ENCODE peak calls at places on chromosome 3, in five cellular contexts. One of them, this sample, is unnamed.

GRCh38 chr3:134366928-134367352 is 7.3 kb downstream of the AMOTL2 start:
- DNase-seq in sigmoid colon: peak
- DNase-seq in tibial nerve: no peak
- DNase-seq in HepG2: peak
- DNase-seq in ovary: no peak
- DNase-seq in this sample: peak

GRCh38 chr3:168047190-168047795 is 48.4 kb downstream of the GOLIM4 start:
- DNase-seq in ovary: no peak
- DNase-seq in tibial nerve: peak
- DNase-seq in HepG2: peak
- DNase-seq in sigmoid colon: no peak
- DNase-seq in this sample: no peak

GRCh38 chr3:30501526-30501925 is 104.9 kb upstream of the TGFBR2 start:
- DNase-seq in sigmoid colon: no peak
- DNase-seq in ovary: no peak
- DNase-seq in tibial nerve: no peak
- DNase-seq in HepG2: no peak
- DNase-seq in this sample: no peak

GRCh38 chr3:12471228-12471627 is 13.1 kb upstream of the TSEN2 start:
- DNase-seq in ovary: no peak
- DNase-seq in tibial nerve: no peak
- DNase-seq in HepG2: peak
- DNase-seq in sigmoid colon: no peak
- DNase-seq in this sample: no peak

GRCh38 chr3:120908030-120908802 is at the start of gene STXBP5L:
- DNase-seq in sigmoid colon: peak
- DNase-seq in HepG2: peak
- DNase-seq in ovary: peak
- DNase-seq in tibial nerve: no peak
- DNase-seq in this sample: peak

GRCh38 chr3:84141571-84141970 is 817.2 kb upstream of the CADM2 start:
- DNase-seq in sigmoid colon: no peak
- DNase-seq in HepG2: no peak
- DNase-seq in ovary: no peak
- DNase-seq in tibial nerve: no peak
- DNase-seq in this sample: no peak

GRCh38 chr3:119018690-119019463 is 15.8 kb downstream of the IGSF11 start:
- DNase-seq in sigmoid colon: no peak
- DNase-seq in tibial nerve: no peak
- DNase-seq in HepG2: no peak
- DNase-seq in ovary: no peak
- DNase-seq in this sample: no peak

GRCh38 chr3:51943451-51944391 is 1.6 kb downstream of the PARP3 start:
- DNase-seq in tibial nerve: no peak
- DNase-seq in sigmoid colon: peak
- DNase-seq in ovary: peak
- DNase-seq in HepG2: no peak
- DNase-seq in this sample: no peak

GRCh38 chr3:105108823-105109222 is 257.9 kb upstream of the ALCAM start:
- DNase-seq in HepG2: no peak
- DNase-seq in tibial nerve: no peak
- DNase-seq in ovary: no peak
- DNase-seq in sigmoid colon: no peak
- DNase-seq in this sample: no peak

GRCh38 chr3:179452166-179452544 is 885 bp upstream of the GNB4 start:
- DNase-seq in HepG2: no peak
- DNase-seq in tibial nerve: no peak
- DNase-seq in ovary: no peak
- DNase-seq in sigmoid colon: no peak
- DNase-seq in this sample: no peak

GRCh38 chr3:18586076-18586475 is 160.9 kb upstream of the SATB1 start:
- DNase-seq in tibial nerve: no peak
- DNase-seq in HepG2: no peak
- DNase-seq in sigmoid colon: no peak
- DNase-seq in ovary: no peak
- DNase-seq in this sample: no peak

GRCh38 chr3:172103724-172104123 is 64.3 kb downstream of the FNDC3B start:
- DNase-seq in tibial nerve: no peak
- DNase-seq in sigmoid colon: no peak
- DNase-seq in ovary: no peak
- DNase-seq in HepG2: no peak
- DNase-seq in this sample: no peak

GRCh38 chr3:59106085-59106629 is 56.3 kb upstream of the CFAP20DC start:
- DNase-seq in sigmoid colon: no peak
- DNase-seq in tibial nerve: no peak
- DNase-seq in HepG2: peak
- DNase-seq in ovary: no peak
- DNase-seq in this sample: no peak

GRCh38 chr3:53800041-53800440 is 46.2 kb downstream of the CHDH start:
- DNase-seq in HepG2: no peak
- DNase-seq in tibial nerve: no peak
- DNase-seq in sigmoid colon: no peak
- DNase-seq in ovary: no peak
- DNase-seq in this sample: no peak

GRCh38 chr3:156787926-156788663 is 38.1 kb upstream of the LEKR1 start:
- DNase-seq in ovary: no peak
- DNase-seq in sigmoid colon: no peak
- DNase-seq in tibial nerve: no peak
- DNase-seq in HepG2: no peak
- DNase-seq in this sample: no peak

GRCh38 chr3:64179860-64180259 is 45.4 kb downstream of the PRICKLE2 start:
- DNase-seq in HepG2: no peak
- DNase-seq in tibial nerve: no peak
- DNase-seq in sigmoid colon: no peak
- DNase-seq in ovary: no peak
- DNase-seq in this sample: no peak

GRCh38 chr3:55467099-55467498 is 20.0 kb downstream of the WNT5A start:
- DNase-seq in tibial nerve: no peak
- DNase-seq in HepG2: no peak
- DNase-seq in sigmoid colon: no peak
- DNase-seq in ovary: no peak
- DNase-seq in this sample: no peak

GRCh38 chr3:194161181-194162045 is 25.5 kb downstream of the HES1 start:
- DNase-seq in ovary: peak
- DNase-seq in tibial nerve: no peak
- DNase-seq in sigmoid colon: no peak
- DNase-seq in HepG2: peak
- DNase-seq in this sample: peak

GRCh38 chr3:37862712-37863551 is 1.3 kb downstream of the CTDSPL start:
- DNase-seq in ovary: peak
- DNase-seq in HepG2: peak
- DNase-seq in tibial nerve: peak
- DNase-seq in sigmoid colon: peak
- DNase-seq in this sample: no peak

GRCh38 chr3:172709776-172710708 is 825 bp downstream of the NCEH1 start:
- DNase-seq in HepG2: no peak
- DNase-seq in ovary: peak
- DNase-seq in sigmoid colon: peak
- DNase-seq in tibial nerve: peak
- DNase-seq in this sample: peak

GRCh38 chr3:55579499-55579898 is 92.4 kb upstream of the WNT5A start:
- DNase-seq in sigmoid colon: peak
- DNase-seq in HepG2: no peak
- DNase-seq in tibial nerve: no peak
- DNase-seq in ovary: no peak
- DNase-seq in this sample: no peak

GRCh38 chr3:185342458-185343169 is 20.3 kb upstream of the MAP3K13 start:
- DNase-seq in sigmoid colon: no peak
- DNase-seq in HepG2: no peak
- DNase-seq in tibial nerve: no peak
- DNase-seq in ovary: no peak
- DNase-seq in this sample: no peak

GRCh38 chr3:71048948-71049347 is 534.6 kb downstream of the FOXP1 start:
- DNase-seq in HepG2: peak
- DNase-seq in sigmoid colon: no peak
- DNase-seq in tibial nerve: no peak
- DNase-seq in ovary: no peak
- DNase-seq in this sample: peak

GRCh38 chr3:178900244-178900643 is 171.4 kb downstream of the ZMAT3 start:
- DNase-seq in tibial nerve: no peak
- DNase-seq in HepG2: no peak
- DNase-seq in ovary: no peak
- DNase-seq in sigmoid colon: no peak
- DNase-seq in this sample: no peak

GRCh38 chr3:171687998-171688397 is 122.3 kb downstream of the PLD1 start:
- DNase-seq in sigmoid colon: no peak
- DNase-seq in ovary: no peak
- DNase-seq in tibial nerve: no peak
- DNase-seq in HepG2: no peak
- DNase-seq in this sample: no peak

GRCh38 chr3:149018247-149018646 is 26.9 kb downstream of the GYG1 start:
- DNase-seq in HepG2: peak
- DNase-seq in tibial nerve: no peak
- DNase-seq in sigmoid colon: no peak
- DNase-seq in ovary: no peak
- DNase-seq in this sample: no peak

GRCh38 chr3:149401215-149401925 is 23.9 kb upstream of the TM4SF1 start:
- DNase-seq in sigmoid colon: no peak
- DNase-seq in HepG2: peak
- DNase-seq in ovary: no peak
- DNase-seq in tibial nerve: no peak
- DNase-seq in this sample: peak

GRCh38 chr3:187101184-187102072 is 37.9 kb downstream of the RPL39L start:
- DNase-seq in sigmoid colon: peak
- DNase-seq in ovary: peak
- DNase-seq in HepG2: peak
- DNase-seq in tibial nerve: peak
- DNase-seq in this sample: peak

GRCh38 chr3:195064300-195064931 is 206.5 kb downstream of the XXYLT1 start:
- DNase-seq in tibial nerve: no peak
- DNase-seq in ovary: no peak
- DNase-seq in sigmoid colon: no peak
- DNase-seq in HepG2: peak
- DNase-seq in this sample: no peak

GRCh38 chr3:11364181-11364580 is 92.0 kb downstream of the ATG7 start:
- DNase-seq in tibial nerve: no peak
- DNase-seq in ovary: no peak
- DNase-seq in sigmoid colon: no peak
- DNase-seq in HepG2: no peak
- DNase-seq in this sample: no peak

GRCh38 chr3:194003128-194004057 is 132.6 kb upstream of the HES1 start:
- DNase-seq in sigmoid colon: peak
- DNase-seq in tibial nerve: peak
- DNase-seq in HepG2: peak
- DNase-seq in ovary: peak
- DNase-seq in this sample: peak

GRCh38 chr3:156685198-156685597 is 10.8 kb downstream of the TIPARP start:
- DNase-seq in HepG2: no peak
- DNase-seq in ovary: no peak
- DNase-seq in tibial nerve: no peak
- DNase-seq in sigmoid colon: no peak
- DNase-seq in this sample: no peak

GRCh38 chr3:132660745-132661067 is 577 bp downstream of the UBA5 start:
- DNase-seq in sigmoid colon: no peak
- DNase-seq in tibial nerve: peak
- DNase-seq in ovary: no peak
- DNase-seq in HepG2: no peak
- DNase-seq in this sample: no peak

GRCh38 chr3:70728311-70728710 is 415.9 kb upstream of the MDFIC2 start:
- DNase-seq in ovary: no peak
- DNase-seq in sigmoid colon: no peak
- DNase-seq in tibial nerve: no peak
- DNase-seq in HepG2: no peak
- DNase-seq in this sample: no peak

GRCh38 chr3:38120690-38121450 is 16.1 kb downstream of the ACAA1 start:
- DNase-seq in sigmoid colon: peak
- DNase-seq in tibial nerve: no peak
- DNase-seq in ovary: no peak
- DNase-seq in HepG2: no peak
- DNase-seq in this sample: peak

GRCh38 chr3:115141018-115141757 is 5.9 kb downstream of the ZBTB20 start:
- DNase-seq in HepG2: no peak
- DNase-seq in sigmoid colon: no peak
- DNase-seq in tibial nerve: no peak
- DNase-seq in ovary: no peak
- DNase-seq in this sample: no peak
- TF ChIP-seq EP300 in HepG2: no peak
- TF ChIP-seq EP300 in sigmoid colon: no peak
- TF ChIP-seq EP300 in tibial nerve: no peak
- TF ChIP-seq EP300 in ovary: no peak
- TF ChIP-seq EP300 in this sample: no peak

GRCh38 chr3:22582291-22582690 is 620.8 kb upstream of the UBE2E2 start:
- DNase-seq in ovary: no peak
- DNase-seq in HepG2: no peak
- DNase-seq in tibial nerve: no peak
- DNase-seq in sigmoid colon: no peak
- DNase-seq in this sample: no peak

GRCh38 chr3:22585504-22585903 is 617.6 kb upstream of the UBE2E2 start:
- DNase-seq in tibial nerve: no peak
- DNase-seq in ovary: no peak
- DNase-seq in sigmoid colon: no peak
- DNase-seq in HepG2: no peak
- DNase-seq in this sample: no peak

DNA sequence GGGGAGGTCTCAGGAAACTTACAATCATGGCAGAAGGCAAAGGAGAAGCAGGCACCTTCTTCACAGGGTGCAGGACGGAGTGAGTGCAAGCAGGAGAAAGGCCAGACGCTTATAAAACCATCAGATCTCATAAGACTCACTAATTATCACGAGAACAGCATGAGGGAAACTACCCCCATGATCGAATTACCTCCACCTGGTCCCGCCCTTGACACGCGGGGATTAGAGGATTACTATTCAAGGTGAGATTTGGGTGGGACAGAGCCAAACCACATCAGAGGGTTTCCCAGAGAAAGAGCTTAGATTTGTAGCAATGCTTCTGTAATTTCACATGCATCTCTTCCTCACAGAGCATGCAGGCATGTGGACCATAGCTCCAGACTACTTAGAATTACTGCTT is 615.7 kb upstream of the UBE2E2 start:
- DNase-seq in ovary: no peak
- DNase-seq in HepG2: no peak
- DNase-seq in tibial nerve: no peak
- DNase-seq in sigmoid colon: no peak
- DNase-seq in this sample: no peak
- H3K4me3 ChIP-seq in ovary: no peak
- H3K4me3 ChIP-seq in HepG2: no peak
- H3K4me3 ChIP-seq in tibial nerve: no peak
- H3K4me3 ChIP-seq in sigmoid colon: no peak
- H3K4me3 ChIP-seq in this sample: no peak

GRCh38 chr3:72379500-72380187 is 468.6 kb downstream of the SHQ1 start:
- DNase-seq in sigmoid colon: no peak
- DNase-seq in tibial nerve: no peak
- DNase-seq in ovary: no peak
- DNase-seq in HepG2: no peak
- DNase-seq in this sample: no peak
- TF ChIP-seq EP300 in sigmoid colon: no peak
- TF ChIP-seq EP300 in tibial nerve: no peak
- TF ChIP-seq EP300 in ovary: no peak
- TF ChIP-seq EP300 in HepG2: no peak
- TF ChIP-seq EP300 in this sample: no peak

DNA sequence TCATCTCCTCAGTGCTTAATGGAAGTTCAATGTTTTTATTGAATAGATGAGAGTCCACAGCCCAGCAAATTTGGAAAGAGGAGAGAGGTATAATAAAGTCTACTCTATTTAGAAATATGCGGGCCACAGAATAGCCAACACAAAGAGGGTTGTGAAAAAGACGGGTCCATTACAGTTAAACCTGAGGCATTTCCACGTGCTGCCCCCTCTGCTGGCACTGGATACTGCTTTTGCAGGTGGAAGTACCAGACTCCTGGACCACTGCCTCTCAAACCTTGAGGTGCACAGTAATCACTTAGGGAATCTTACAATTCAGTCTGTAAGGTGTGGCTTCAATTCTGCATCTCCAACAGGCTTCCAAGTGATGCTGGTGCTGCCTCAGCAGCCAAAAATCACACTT is 3.0 kb upstream of the TFDP2 start:
- DNase-seq in HepG2: peak
- DNase-seq in tibial nerve: no peak
- DNase-seq in sigmoid colon: no peak
- DNase-seq in ovary: no peak
- DNase-seq in this sample: no peak
- H3K4me3 ChIP-seq in HepG2: no peak
- H3K4me3 ChIP-seq in tibial nerve: no peak
- H3K4me3 ChIP-seq in sigmoid colon: no peak
- H3K4me3 ChIP-seq in ovary: no peak
- H3K4me3 ChIP-seq in this sample: no peak